ENCODE peak calls at places on chromosome 18, in four cellular contexts. One of them, this sample, is unnamed.

GRCh38 chr18:52045946-52046345 is 294.1 kb upstream of the DCC start:
- DNase-seq in OCI-LY7: no peak
- DNase-seq in stomach: no peak
- DNase-seq in prostate gland: no peak
- DNase-seq in this sample: no peak

GRCh38 chr18:50747849-50748242 is 72.0 kb downstream of the MRO start:
- DNase-seq in OCI-LY7: no peak
- DNase-seq in stomach: no peak
- DNase-seq in prostate gland: no peak
- DNase-seq in this sample: no peak

GRCh38 chr18:68874361-68874760 is 76.5 kb downstream of the CCDC102B start:
- DNase-seq in OCI-LY7: no peak
- DNase-seq in stomach: no peak
- DNase-seq in prostate gland: no peak
- DNase-seq in this sample: no peak

GRCh38 chr18:51897884-51898283 is 442.1 kb upstream of the DCC start:
- DNase-seq in OCI-LY7: no peak
- DNase-seq in stomach: no peak
- DNase-seq in prostate gland: no peak
- DNase-seq in this sample: no peak

GRCh38 chr18:10140928-10141327 is 227.1 kb downstream of the VAPA start:
- DNase-seq in OCI-LY7: no peak
- DNase-seq in stomach: peak; percentile 58
- DNase-seq in prostate gland: peak; percentile 33
- DNase-seq in this sample: no peak

GRCh38 chr18:6056171-6056932 is 161.0 kb upstream of the TMEM200C start:
- DNase-seq in OCI-LY7: no peak
- DNase-seq in stomach: no peak
- DNase-seq in prostate gland: no peak
- DNase-seq in this sample: no peak

GRCh38 chr18:7370812-7371211 is 139.9 kb downstream of the LRRC30 start:
- DNase-seq in OCI-LY7: no peak
- DNase-seq in stomach: peak; percentile 44
- DNase-seq in prostate gland: peak; percentile 18
- DNase-seq in this sample: peak; percentile 65

GRCh38 chr18:34867520-34867919 is 157.4 kb downstream of the DTNA start:
- DNase-seq in OCI-LY7: peak; percentile 10
- DNase-seq in stomach: no peak
- DNase-seq in prostate gland: no peak
- DNase-seq in this sample: no peak

GRCh38 chr18:10353791-10354190 is 100.6 kb upstream of the APCDD1 start:
- DNase-seq in OCI-LY7: no peak
- DNase-seq in stomach: no peak
- DNase-seq in prostate gland: no peak
- DNase-seq in this sample: no peak

GRCh38 chr18:3529597-3529996 is 79.6 kb downstream of the TGIF1 start:
- DNase-seq in OCI-LY7: no peak
- DNase-seq in stomach: no peak
- DNase-seq in prostate gland: no peak
- DNase-seq in this sample: no peak

GRCh38 chr18:62900132-62900883 is 185.0 kb downstream of the PHLPP1 start:
- DNase-seq in OCI-LY7: no peak
- DNase-seq in stomach: no peak
- DNase-seq in prostate gland: no peak
- DNase-seq in this sample: no peak

GRCh38 chr18:22828171-22828570 is 105.0 kb upstream of the RBBP8 start:
- DNase-seq in OCI-LY7: no peak
- DNase-seq in stomach: no peak
- DNase-seq in prostate gland: no peak
- DNase-seq in this sample: no peak

GRCh38 chr18:681985-682384 is 24.5 kb downstream of the TYMS start:
- DNase-seq in OCI-LY7: no peak
- DNase-seq in stomach: no peak
- DNase-seq in prostate gland: no peak
- DNase-seq in this sample: no peak

GRCh38 chr18:10261315-10262276 is 192.8 kb upstream of the APCDD1 start:
- DNase-seq in OCI-LY7: no peak
- DNase-seq in stomach: no peak
- DNase-seq in prostate gland: no peak
- DNase-seq in this sample: no peak

GRCh38 chr18:2641638-2642037 is 13.9 kb upstream of the SMCHD1 start:
- DNase-seq in OCI-LY7: peak; percentile 85
- DNase-seq in stomach: no peak
- DNase-seq in prostate gland: no peak
- DNase-seq in this sample: no peak

GRCh38 chr18:24118750-24119577 is 19.9 kb upstream of the CABYR start:
- DNase-seq in OCI-LY7: peak; percentile 82
- DNase-seq in stomach: peak; percentile 86
- DNase-seq in prostate gland: peak; percentile 67
- DNase-seq in this sample: peak; percentile 82

GRCh38 chr18:51110073-51110797 is 80.2 kb downstream of the SMAD4 start:
- DNase-seq in OCI-LY7: peak; percentile 49
- DNase-seq in stomach: peak; percentile 71
- DNase-seq in prostate gland: peak; percentile 35
- DNase-seq in this sample: peak; percentile 29

GRCh38 chr18:27942706-27943105 is 234.2 kb downstream of the CDH2 start:
- DNase-seq in OCI-LY7: no peak
- DNase-seq in stomach: no peak
- DNase-seq in prostate gland: no peak
- DNase-seq in this sample: no peak

GRCh38 chr18:38539373-38539772 is 973.8 kb upstream of the CELF4 start:
- DNase-seq in OCI-LY7: no peak
- DNase-seq in stomach: no peak
- DNase-seq in prostate gland: no peak
- DNase-seq in this sample: no peak

GRCh38 chr18:67519582-67519981 is 3.1 kb upstream of the DSEL start:
- DNase-seq in OCI-LY7: no peak
- DNase-seq in stomach: no peak
- DNase-seq in prostate gland: no peak
- DNase-seq in this sample: no peak

GRCh38 chr18:73674466-73674865 is 473.2 kb downstream of the FBXO15 start:
- DNase-seq in OCI-LY7: no peak
- DNase-seq in stomach: no peak
- DNase-seq in prostate gland: no peak
- DNase-seq in this sample: no peak

GRCh38 chr18:27136208-27136535 is 48.9 kb downstream of the CHST9 start:
- DNase-seq in OCI-LY7: no peak
- DNase-seq in stomach: no peak
- DNase-seq in prostate gland: no peak
- DNase-seq in this sample: no peak

GRCh38 chr18:9814431-9814830 is 71.3 kb upstream of the TXNDC2 start:
- DNase-seq in OCI-LY7: no peak
- DNase-seq in stomach: no peak
- DNase-seq in prostate gland: no peak
- DNase-seq in this sample: no peak

GRCh38 chr18:54426085-54426665 is 68.5 kb downstream of the C18orf54 start:
- DNase-seq in OCI-LY7: no peak
- DNase-seq in stomach: no peak
- DNase-seq in prostate gland: no peak
- DNase-seq in this sample: no peak

GRCh38 chr18:21669736-21670135 is 34.8 kb downstream of the ABHD3 start:
- DNase-seq in OCI-LY7: no peak
- DNase-seq in stomach: no peak
- DNase-seq in prostate gland: no peak
- DNase-seq in this sample: no peak

GRCh38 chr18:23617412-23618009 is 31.2 kb upstream of the NPC1 start:
- DNase-seq in OCI-LY7: no peak
- DNase-seq in stomach: no peak
- DNase-seq in prostate gland: no peak
- DNase-seq in this sample: no peak

GRCh38 chr18:46917808-46918600 is 602 bp downstream of the KATNAL2 start:
- DNase-seq in OCI-LY7: peak; percentile 32
- DNase-seq in stomach: no peak
- DNase-seq in prostate gland: peak; percentile 12
- DNase-seq in this sample: no peak

GRCh38 chr18:38023871-38024270 is 458.3 kb upstream of the CELF4 start:
- DNase-seq in OCI-LY7: no peak
- DNase-seq in stomach: no peak
- DNase-seq in prostate gland: no peak
- DNase-seq in this sample: no peak

GRCh38 chr18:23547806-23548205 is 38.5 kb downstream of the NPC1 start:
- DNase-seq in OCI-LY7: no peak
- DNase-seq in stomach: no peak
- DNase-seq in prostate gland: no peak
- DNase-seq in this sample: no peak

GRCh38 chr18:78429127-78430108 is 550.2 kb upstream of the SALL3 start:
- DNase-seq in OCI-LY7: no peak
- DNase-seq in stomach: no peak
- DNase-seq in prostate gland: no peak
- DNase-seq in this sample: no peak

GRCh38 chr18:34608064-34608463 is 102.0 kb upstream of the DTNA start:
- DNase-seq in OCI-LY7: no peak
- DNase-seq in stomach: no peak
- DNase-seq in prostate gland: no peak
- DNase-seq in this sample: no peak

GRCh38 chr18:77096936-77097886 is 35.4 kb downstream of the MBP start:
- DNase-seq in OCI-LY7: no peak
- DNase-seq in stomach: no peak
- DNase-seq in prostate gland: no peak
- DNase-seq in this sample: no peak

GRCh38 chr18:9337875-9338274 is 3.3 kb downstream of the TWSG1 start:
- DNase-seq in OCI-LY7: no peak
- DNase-seq in stomach: no peak
- DNase-seq in prostate gland: no peak
- DNase-seq in this sample: no peak

GRCh38 chr18:69097349-69097748 is 299.5 kb downstream of the CCDC102B start:
- DNase-seq in OCI-LY7: no peak
- DNase-seq in stomach: no peak
- DNase-seq in prostate gland: no peak
- DNase-seq in this sample: no peak

DNA sequence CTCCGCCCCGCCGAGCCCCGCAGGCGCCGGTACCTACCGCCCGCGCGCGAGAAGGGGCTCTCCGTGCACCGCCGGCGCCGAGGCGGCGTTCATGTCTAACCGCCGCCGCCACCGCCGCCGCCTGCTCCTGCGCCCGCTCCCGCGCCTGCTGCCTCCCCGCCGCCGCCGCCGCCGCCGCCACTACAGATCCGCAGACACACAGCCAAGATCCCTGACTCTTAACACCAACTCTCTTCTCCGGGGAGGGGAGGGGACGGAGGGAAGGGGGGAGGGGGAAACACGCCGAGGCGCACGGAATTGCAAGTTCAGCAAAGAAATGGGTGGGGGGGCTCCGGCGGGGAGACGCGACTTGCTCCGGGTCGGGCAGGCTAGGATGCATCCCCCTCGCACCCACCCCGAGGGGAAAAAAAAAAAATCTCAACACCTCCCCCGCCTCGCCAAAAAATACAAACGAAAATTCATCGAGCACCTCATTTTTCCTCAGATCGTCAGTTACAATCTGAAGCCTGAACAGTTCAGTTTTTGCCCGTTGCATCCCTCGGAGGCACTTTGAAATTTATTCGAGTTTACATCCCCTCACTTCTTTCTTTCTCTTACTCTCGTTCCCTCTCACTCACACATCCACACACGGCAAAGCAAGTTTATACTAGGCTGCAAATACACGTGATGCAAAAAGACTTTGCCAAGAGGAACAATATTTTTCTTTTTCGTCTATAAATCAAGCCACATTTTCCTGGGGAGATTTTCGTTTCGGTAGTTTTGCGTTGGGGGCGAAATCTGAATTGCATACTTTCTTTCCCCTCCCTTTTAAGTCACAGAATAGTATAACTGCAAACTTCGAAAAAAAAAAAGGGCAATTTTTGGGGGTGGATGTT is at the start of gene TCF4:
- DNase-seq in OCI-LY7: peak; percentile 55
- DNase-seq in stomach: peak; percentile 28
- DNase-seq in prostate gland: peak; percentile 27
- DNase-seq in this sample: peak; percentile 74
- H3K27ac ChIP-seq in OCI-LY7: peak within 1 kb of the TSS; percentile 93
- H3K27ac ChIP-seq in stomach: peak within 1 kb of the TSS; percentile 91
- H3K27ac ChIP-seq in prostate gland: peak within 1 kb of the TSS; percentile 83
- H3K27ac ChIP-seq in this sample: peak within 1 kb of the TSS; percentile 80

GRCh38 chr18:43274526-43274925 is 2.8 kb downstream of the SYT4 start:
- DNase-seq in OCI-LY7: no peak
- DNase-seq in stomach: no peak
- DNase-seq in prostate gland: no peak
- DNase-seq in this sample: no peak
- H3K4me3 ChIP-seq in OCI-LY7: no peak overlapping the region
- H3K4me3 ChIP-seq in stomach: no peak overlapping the region
- H3K4me3 ChIP-seq in prostate gland: no peak overlapping the region
- H3K4me3 ChIP-seq in this sample: no peak overlapping the region

GRCh38 chr18:79877163-79878091 is 74.0 kb downstream of the SLC66A2 start:
- DNase-seq in OCI-LY7: no peak
- DNase-seq in stomach: no peak
- DNase-seq in prostate gland: no peak
- DNase-seq in this sample: no peak

GRCh38 chr18:79875931-79876461 is 75.5 kb downstream of the SLC66A2 start:
- DNase-seq in OCI-LY7: no peak
- DNase-seq in stomach: no peak
- DNase-seq in prostate gland: no peak
- DNase-seq in this sample: no peak

GRCh38 chr18:79874553-79875530 is 76.6 kb downstream of the SLC66A2 start:
- DNase-seq in OCI-LY7: no peak
- DNase-seq in stomach: no peak
- DNase-seq in prostate gland: no peak
- DNase-seq in this sample: no peak

GRCh38 chr18:79875531-79875919 is 75.9 kb downstream of the SLC66A2 start:
- DNase-seq in OCI-LY7: no peak
- DNase-seq in stomach: no peak
- DNase-seq in prostate gland: no peak
- DNase-seq in this sample: no peak

DNA sequence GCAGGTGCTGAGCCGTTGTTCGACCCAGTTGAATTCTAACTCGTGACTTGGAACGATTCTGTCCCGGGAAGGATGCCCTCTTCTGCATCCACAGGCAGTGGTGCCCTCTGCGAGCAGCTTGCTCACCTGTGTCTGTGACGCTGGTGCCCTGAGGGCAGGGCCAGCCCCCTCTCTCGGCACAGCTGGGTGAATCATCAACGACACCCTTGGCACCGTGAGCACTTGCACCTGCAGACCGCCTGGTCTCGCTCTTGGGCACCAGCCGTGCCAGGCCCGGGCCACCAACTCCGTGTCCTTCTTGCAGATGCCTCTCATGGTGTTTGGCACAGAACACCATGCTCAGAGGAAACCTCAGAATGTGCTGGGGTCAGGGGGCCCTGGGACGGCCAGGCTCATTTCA is 75.0 kb downstream of the SLC66A2 start:
- DNase-seq in OCI-LY7: no peak
- DNase-seq in stomach: no peak
- DNase-seq in prostate gland: no peak
- DNase-seq in this sample: no peak
- TF ChIP-seq CTCF in OCI-LY7: no peak
- TF ChIP-seq CTCF in stomach: no peak
- TF ChIP-seq CTCF in prostate gland: no peak
- TF ChIP-seq CTCF in this sample: no peak

DNA sequence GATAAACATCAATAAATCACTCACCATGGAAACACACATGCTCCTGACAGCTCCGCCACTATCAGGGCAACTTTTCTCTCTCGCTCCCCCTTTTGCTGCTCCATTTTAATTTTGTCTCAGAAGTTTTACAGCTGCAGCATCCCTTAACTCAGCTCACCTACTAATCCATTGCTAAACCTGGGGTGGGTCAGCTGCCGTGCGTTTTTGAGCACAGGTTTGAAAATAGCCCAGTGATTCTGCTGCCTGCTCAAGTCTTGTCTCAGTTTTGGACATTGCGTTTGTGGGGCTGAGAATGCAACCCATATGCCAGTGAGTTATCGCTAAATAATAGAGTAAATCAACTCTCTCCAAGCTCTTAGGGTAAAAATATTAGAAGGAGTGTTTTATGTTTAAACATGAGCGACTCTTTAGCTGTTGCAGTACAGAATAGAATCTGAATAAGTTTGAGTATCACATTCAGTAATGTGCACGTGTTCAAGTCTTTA is 2.1 kb downstream of the TSHZ1 start:
- DNase-seq in OCI-LY7: no peak
- DNase-seq in stomach: no peak
- DNase-seq in prostate gland: no peak
- DNase-seq in this sample: no peak
- H3K27ac ChIP-seq in OCI-LY7: no peak overlapping the region
- H3K27ac ChIP-seq in stomach: peak overlapping the region; percentile 87
- H3K27ac ChIP-seq in prostate gland: peak overlapping the region; percentile 80
- H3K27ac ChIP-seq in this sample: peak overlapping the region; percentile 59